ENCODE peak calls at places on chromosomes 12 and 14, in seven cellular contexts. M is foreskin fibroblast, G is uterus, X is stomach, V is upper lobe of right lung, H is fibroblast of lung, Z is K562. C is an unnamed sample.
A peak's percentile ranks its signal among the peaks of the same experiment; 100 is the strongest.

GRCh38 chr14:66076166-66076565 is 410.0 kb upstream of the CCDC196 start:
- DNase-seq in X (no peak), V (no peak), H (no peak), M (no peak), Z (no peak), G (no peak), C (no peak)

GRCh38 chr14:81144811-81145598 is 75.8 kb downstream of the GTF2A1 start:
- DNase-seq in H (peak; percentile 32), G (no peak), M (no peak), V (no peak), Z (no peak), X (no peak), C (no peak)

GRCh38 chr12:96770239-96770780 is 136.7 kb upstream of the NEDD1 start:
- DNase-seq in X (no peak), M (no peak), G (no peak), Z (no peak), V (no peak), H (no peak), C (no peak)

GRCh38 chr14:75518625-75519024 is 3.6 kb upstream of the BATF start:
- DNase-seq in V (no peak), X (no peak), G (no peak), M (no peak), Z (peak; percentile 30), H (peak; percentile 27), C (no peak)

GRCh38 chr12:25957898-25958253 is 606 bp upstream of the RASSF8 start:
- DNase-seq in G (peak; percentile 42), H (peak; percentile 75), X (no peak), V (no peak), M (peak; percentile 89), Z (no peak), C (no peak)

GRCh38 chr12:103571286-103571685 is 15.8 kb upstream of the STAB2 start:
- DNase-seq in G (no peak), M (no peak), H (no peak), Z (no peak), X (peak; percentile 51), V (no peak), C (no peak)

GRCh38 chr14:63266106-63266505 is 52.6 kb downstream of the GPHB5 start:
- DNase-seq in Z (no peak), V (no peak), H (no peak), G (no peak), M (no peak), X (no peak), C (no peak)

GRCh38 chr12:31029916-31030562 is 43.6 kb upstream of the DDX11 start:
- DNase-seq in Z (no peak), M (no peak), G (no peak), V (no peak), X (no peak), H (no peak), C (no peak)

GRCh38 chr12:103560604-103561101 is 26.4 kb upstream of the STAB2 start:
- DNase-seq in X (no peak), H (peak; percentile 88), Z (no peak), G (no peak), M (peak; percentile 96), V (no peak), C (peak; percentile 95)

GRCh38 chr14:102096569-102097188 is 9.8 kb upstream of the HSP90AA1 start:
- DNase-seq in V (peak; percentile 87), M (peak; percentile 64), G (peak; percentile 88), Z (peak; percentile 67), H (peak; percentile 83), X (peak; percentile 91), C (no peak)

GRCh38 chr12:130557876-130558770 is 158.0 kb downstream of the RIMBP2 start:
- DNase-seq in M (no peak), V (no peak), H (no peak), G (no peak), X (no peak), Z (no peak), C (no peak)

GRCh38 chr12:55712154-55712553 is 3.7 kb upstream of the BLOC1S1 start:
- DNase-seq in X (no peak), V (no peak), H (no peak), Z (no peak), G (no peak), M (no peak), C (no peak)

GRCh38 chr14:94054401-94054800 is 26.6 kb downstream of the DDX24 start:
- DNase-seq in Z (no peak), H (no peak), G (no peak), X (no peak), V (no peak), M (no peak), C (no peak)

GRCh38 chr14:91119556-91120311 is 5.9 kb downstream of the DGLUCY start:
- DNase-seq in G (no peak), X (peak; percentile 33), Z (no peak), H (peak; percentile 60), M (peak; percentile 88), V (no peak), C (no peak)

GRCh38 chr12:46998811-46999368 is 80.5 kb upstream of the PCED1B start:
- DNase-seq in M (peak; percentile 35), Z (no peak), G (no peak), V (no peak), H (peak; percentile 22), X (no peak), C (no peak)

GRCh38 chr12:41743835-41744234 is 400.8 kb downstream of the GXYLT1 start:
- DNase-seq in H (no peak), Z (no peak), V (no peak), M (no peak), G (no peak), X (no peak), C (no peak)

GRCh38 chr12:98823012-98823411 is 177.9 kb downstream of the APAF1 start:
- DNase-seq in M (no peak), H (no peak), V (no peak), X (no peak), Z (no peak), G (no peak), C (no peak)

GRCh38 chr12:75781532-75782046 is 250.0 kb downstream of the PHLDA1 start:
- DNase-seq in V (no peak), X (no peak), M (peak; percentile 68), H (peak; percentile 57), G (no peak), Z (peak; percentile 69), C (no peak)

GRCh38 chr12:67698711-67699603 is 50.4 kb downstream of the DYRK2 start:
- DNase-seq in H (peak; percentile 40), G (no peak), X (no peak), V (no peak), Z (no peak), M (no peak), C (no peak)

GRCh38 chr14:100648474-100649172 is 61.4 kb upstream of the BEGAIN start:
- DNase-seq in X (no peak), H (no peak), G (no peak), V (no peak), Z (no peak), M (no peak), C (no peak)

GRCh38 chr12:65740873-65741600 is 83.2 kb upstream of the HMGA2 start:
- DNase-seq in M (peak; percentile 78), X (peak; percentile 83), Z (peak; percentile 82), V (peak; percentile 82), H (peak; percentile 82), G (peak; percentile 73), C (no peak)

GRCh38 chr12:6547987-6548386 is 7.9 kb downstream of the IFFO1 start:
- DNase-seq in G (peak; percentile 83), V (no peak), H (peak; percentile 76), Z (no peak), X (no peak), M (peak; percentile 82), C (no peak)

GRCh38 chr12:92928962-92929915 is at the start of gene EEA1:
- DNase-seq in X (peak; percentile 97), V (peak; percentile 99), G (peak; percentile 97), M (peak; percentile 97), H (peak; percentile 94), Z (peak; percentile 99), C (peak; percentile 73)
- TF ChIP-seq CTCF in X (peak; percentile 16), V (peak; percentile 31), G (peak; percentile 4), M (no peak), H (peak; percentile 7), Z (peak; percentile 52), C (peak; percentile 40)

GRCh38 chr14:59869381-59870255 is 958 bp downstream of the RTN1 start:
- DNase-seq in X (no peak), Z (no peak), M (no peak), G (no peak), V (no peak), H (no peak), C (no peak)
- H3K4me3 ChIP-seq in X (peak overlapping the region; percentile 58), Z (no peak overlapping the region), M (no peak overlapping the region), G (peak overlapping the region; percentile 17), V (peak overlapping the region; percentile 54), H (no peak overlapping the region), C (peak overlapping the region; percentile 55)

DNA sequence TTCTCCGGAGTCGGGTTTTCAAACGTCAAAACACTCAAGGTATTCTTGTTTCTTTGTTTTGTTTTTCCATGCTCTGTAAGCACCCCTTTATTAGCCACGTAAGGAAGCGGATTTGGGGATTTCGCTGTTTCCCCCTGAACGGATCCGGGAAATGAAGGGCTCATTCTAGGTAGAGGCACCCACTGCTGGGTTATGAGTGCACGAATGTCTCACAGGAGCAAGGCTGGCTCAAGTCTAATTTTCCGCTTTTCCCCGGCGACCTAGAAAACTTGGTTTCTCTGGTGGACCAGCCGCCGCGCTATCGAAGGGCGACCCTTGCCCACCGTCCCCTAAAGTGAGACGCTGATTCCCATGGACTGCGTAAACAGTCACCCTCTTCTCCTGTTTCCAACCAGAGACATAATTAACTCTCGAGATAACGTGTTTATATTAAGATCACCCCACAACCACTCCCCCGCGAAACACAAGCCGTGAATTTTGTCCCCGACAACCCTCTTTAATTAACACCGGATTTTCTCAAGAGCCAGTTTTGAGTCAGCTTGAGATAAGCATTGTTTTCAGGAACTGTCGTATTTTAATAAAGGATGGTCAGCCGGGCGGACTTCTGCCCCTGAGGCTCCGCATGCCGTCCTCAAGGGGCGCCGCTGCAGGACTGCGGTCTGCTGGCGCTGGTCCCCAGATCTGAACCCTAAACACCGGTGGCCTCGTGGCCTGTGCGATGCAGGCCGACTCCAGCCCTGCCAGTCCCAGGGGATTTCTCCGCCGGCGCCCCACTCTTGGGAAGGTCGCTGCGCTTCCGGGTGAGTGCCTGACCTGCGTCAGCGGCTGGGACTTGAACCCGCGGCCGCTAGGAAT is 523 bp upstream of the ABCC9 start:
- DNase-seq in V (peak; percentile 78), H (peak; percentile 35), M (peak; percentile 24), X (no peak), G (peak; percentile 78), Z (peak; percentile 6), C (no peak)
- TF ChIP-seq CTCF in V (peak; percentile 51), H (peak; percentile 58), M (peak; percentile 25), X (peak; percentile 19), G (peak; percentile 54), Z (no peak), C (peak; percentile 14)

GRCh38 chr12:92393504-92393903 is 247.9 kb upstream of the BTG1 start:
- DNase-seq in H (no peak), Z (no peak), G (no peak), M (no peak), V (no peak), X (no peak), C (no peak)
- H3K4me3 ChIP-seq in H (no peak overlapping the region), Z (no peak overlapping the region), G (no peak overlapping the region), M (no peak overlapping the region), V (no peak overlapping the region), X (no peak overlapping the region), C (no peak overlapping the region)

GRCh38 chr12:16385779-16386646 is 38.6 kb downstream of the MGST1 start:
- DNase-seq in G (peak; percentile 22), X (peak; percentile 28), V (no peak), H (peak; percentile 84), Z (peak; percentile 3), M (peak; percentile 39), C (peak; percentile 16)
- TF ChIP-seq CTCF in G (peak; percentile 49), X (peak; percentile 31), V (peak; percentile 37), H (peak; percentile 60), Z (peak; percentile 18), M (peak; percentile 55), C (peak; percentile 28)

C was measured in AG04449.